ENCODE peak calls at places on chromosomes 13 and 19, in eight cellular contexts. W, O, D, R, G, K, Y and M are unnamed samples.

GRCh38 chr19:45507864-45508680 is 793 bp downstream of the VASP start:
- DNase-seq in W (peak), O (peak), D (no peak), R (peak), G (no peak), K (peak), Y (no peak), M (peak)

GRCh38 chr19:43504426-43505185 is at the start of gene PHLDB3:
- DNase-seq in W (no peak), O (peak), D (peak), R (peak), G (no peak), K (peak), Y (no peak), M (peak)

GRCh38 chr13:81395368-81395767 is 1054.4 kb upstream of the SPRY2 start:
- DNase-seq in W (no peak), O (peak), D (no peak), R (no peak), G (peak), K (peak), Y (no peak), M (no peak)

GRCh38 chr13:40149611-40150283 is 494.3 kb downstream of the COG6 start:
- DNase-seq in W (peak), O (no peak), D (no peak), R (no peak), G (peak), K (peak), Y (no peak), M (no peak)

GRCh38 chr13:111281751-111282311 is 38.6 kb upstream of the TEX29 start:
- DNase-seq in W (peak), O (no peak), D (no peak), R (peak), G (peak), K (no peak), Y (no peak), M (no peak)

GRCh38 chr19:43438291-43439162 is 23.8 kb downstream of the TEX101 start:
- DNase-seq in W (peak), O (no peak), D (peak), R (no peak), G (peak), K (peak), Y (no peak), M (peak)

GRCh38 chr13:113545455-113545930 is 39.1 kb upstream of the TFDP1 start:
- DNase-seq in W (peak), O (peak), D (peak), R (no peak), G (peak), K (no peak), Y (no peak), M (no peak)

GRCh38 chr13:92967923-92968322 is 258.7 kb upstream of the GPC6 start:
- DNase-seq in W (peak), O (no peak), D (no peak), R (no peak), G (peak), K (peak), Y (no peak), M (no peak)

GRCh38 chr13:101773062-101773461 is 320.6 kb downstream of the ITGBL1 start:
- DNase-seq in W (peak), O (no peak), D (peak), R (no peak), G (peak), K (no peak), Y (no peak), M (no peak)

GRCh38 chr19:5435642-5436017 is 19.6 kb upstream of the ZNRF4 start:
- DNase-seq in W (no peak), O (no peak), D (no peak), R (no peak), G (no peak), K (no peak), Y (no peak), M (no peak)